ENCODE peak calls at places on chromosomes 1 and 21, in four cellular contexts. W is neural progenitor cell, G is tibial artery, Y is gastrocnemius medialis. D is an unnamed sample.

GRCh38 chr1:92577251-92577895 is 90.6 kb upstream of the GFI1 start:
- DNase-seq in G (no peak), Y (no peak), W (peak), D (no peak)

GRCh38 chr1:48602349-48602748 is 130.3 kb upstream of the SPATA6 start:
- DNase-seq in Y (no peak), W (no peak), G (no peak), D (no peak)

GRCh38 chr1:205438213-205439158 is 16.6 kb upstream of the LEMD1 start:
- DNase-seq in G (peak), W (no peak), Y (peak), D (peak)

GRCh38 chr1:248840946-248841345 is 2.9 kb downstream of the ZNF672 start:
- DNase-seq in W (no peak), Y (no peak), G (no peak), D (no peak)

GRCh38 chr1:78892251-78892650 is 114.3 kb downstream of the ADGRL4 start:
- DNase-seq in Y (no peak), G (no peak), W (no peak), D (no peak)

GRCh38 chr1:196698993-196699392 is 47.1 kb downstream of the CFH start:
- DNase-seq in G (no peak), W (no peak), Y (no peak), D (no peak)

GRCh38 chr1:225652726-225653462 is at the start of gene ENAH:
- DNase-seq in W (peak), Y (peak), G (peak), D (peak)

GRCh38 chr1:23639460-23639859 is 52.1 kb upstream of the RPL11 start:
- DNase-seq in W (no peak), G (no peak), Y (peak), D (no peak)

GRCh38 chr1:224938652-224939051 is 9.2 kb downstream of the DNAH14 start:
- DNase-seq in Y (no peak), G (no peak), W (no peak), D (no peak)

GRCh38 chr1:200409761-200410565 is at the start of gene ZNF281:
- DNase-seq in G (peak), W (peak), Y (peak), D (peak)

GRCh38 chr21:15722591-15723324 is 7.0 kb upstream of the USP25 start:
- DNase-seq in W (no peak), Y (no peak), G (no peak), D (no peak)

GRCh38 chr1:115783311-115783710 is 14.8 kb upstream of the CASQ2 start:
- DNase-seq in G (no peak), Y (no peak), W (no peak), D (no peak)

GRCh38 chr1:17113973-17114372 is 5.3 kb downstream of the PADI2 start:
- DNase-seq in W (no peak), Y (peak), G (no peak), D (no peak)

GRCh38 chr1:201224671-201225400 is 34.2 kb downstream of the IGFN1 start:
- DNase-seq in Y (no peak), W (no peak), G (no peak), D (no peak)

GRCh38 chr1:206672011-206672688 is 12.6 kb upstream of the MAPKAPK2 start:
- DNase-seq in W (peak), G (no peak), Y (no peak), D (no peak)

GRCh38 chr1:162206749-162207635 is 137.5 kb downstream of the NOS1AP start:
- DNase-seq in W (no peak), Y (no peak), G (no peak), D (peak)

GRCh38 chr1:1947493-1947892 is 28.4 kb upstream of the TMEM52 start:
- DNase-seq in G (no peak), Y (no peak), W (no peak), D (peak)

GRCh38 chr1:234412830-234413229 is 39.6 kb downstream of the COA6 start:
- DNase-seq in Y (no peak), G (no peak), W (no peak), D (no peak)

GRCh38 chr1:11730429-11730861 is 5.5 kb upstream of the AGTRAP start:
- DNase-seq in Y (no peak), W (no peak), G (peak), D (peak)

GRCh38 chr1:168504064-168504837 is 39.5 kb downstream of the XCL2 start:
- DNase-seq in G (peak), Y (peak), W (no peak), D (peak)

GRCh38 chr1:62508187-62508758 is 71.4 kb downstream of the USP1 start:
- DNase-seq in W (peak), G (no peak), Y (no peak), D (no peak)

GRCh38 chr1:110309768-110310167 is 29.4 kb upstream of the RBM15 start:
- DNase-seq in G (no peak), Y (no peak), W (no peak), D (no peak)

GRCh38 chr1:63914706-63915105 is 140.9 kb downstream of the ROR1 start:
- DNase-seq in Y (no peak), W (no peak), G (no peak), D (no peak)

GRCh38 chr1:40877681-40878080 is 15.5 kb upstream of the CITED4 start:
- DNase-seq in W (no peak), G (peak), Y (peak), D (peak)

GRCh38 chr1:145858238-145858936 is 494 bp downstream of the PIAS3 start:
- DNase-seq in W (peak), Y (peak), G (peak), D (peak)

GRCh38 chr1:58745666-58746065 is 38.2 kb downstream of the JUN start:
- DNase-seq in G (no peak), Y (no peak), W (no peak), D (no peak)

GRCh38 chr1:37680933-37681332 is 11.4 kb upstream of the CDCA8 start:
- DNase-seq in G (no peak), W (no peak), Y (no peak), D (no peak)

GRCh38 chr1:37677808-37678207 is 14.5 kb upstream of the CDCA8 start:
- DNase-seq in Y (no peak), W (no peak), G (no peak), D (no peak)

GRCh38 chr1:37673920-37674319 is 18.4 kb upstream of the CDCA8 start:
- DNase-seq in W (no peak), Y (no peak), G (no peak), D (no peak)

GRCh38 chr1:37671261-37671660 is 21.1 kb upstream of the CDCA8 start:
- DNase-seq in G (no peak), W (no peak), Y (no peak), D (no peak)

GRCh38 chr1:37676281-37677243 is 15.8 kb upstream of the CDCA8 start:
- DNase-seq in G (no peak), Y (no peak), W (no peak), D (no peak)
- TF ChIP-seq CTCF in G (no peak), Y (no peak), W (no peak), D (no peak)

DNA sequence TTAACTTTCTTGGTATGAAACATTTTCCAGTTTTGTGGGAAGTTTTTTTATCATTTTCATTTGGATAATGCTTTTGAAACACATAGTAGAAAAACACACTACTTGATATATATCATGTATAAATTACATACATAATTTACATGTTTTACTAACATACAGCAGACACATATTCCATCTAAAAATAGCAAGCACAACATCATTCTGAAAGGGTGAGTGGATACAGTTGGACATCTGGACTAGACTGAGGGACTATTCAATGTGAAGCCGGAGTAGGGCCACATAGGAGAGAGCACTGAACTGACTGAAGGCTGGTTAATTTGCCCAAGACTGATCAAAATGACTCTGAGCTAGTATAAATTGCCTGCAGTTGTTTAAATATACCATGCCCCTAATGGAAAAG is 11.7 kb downstream of the CDKN2C start:
- DNase-seq in Y (no peak), G (no peak), W (no peak), D (no peak)
- H3K4me3 ChIP-seq in Y (no peak), G (peak), W (no peak), D (no peak)

DNA sequence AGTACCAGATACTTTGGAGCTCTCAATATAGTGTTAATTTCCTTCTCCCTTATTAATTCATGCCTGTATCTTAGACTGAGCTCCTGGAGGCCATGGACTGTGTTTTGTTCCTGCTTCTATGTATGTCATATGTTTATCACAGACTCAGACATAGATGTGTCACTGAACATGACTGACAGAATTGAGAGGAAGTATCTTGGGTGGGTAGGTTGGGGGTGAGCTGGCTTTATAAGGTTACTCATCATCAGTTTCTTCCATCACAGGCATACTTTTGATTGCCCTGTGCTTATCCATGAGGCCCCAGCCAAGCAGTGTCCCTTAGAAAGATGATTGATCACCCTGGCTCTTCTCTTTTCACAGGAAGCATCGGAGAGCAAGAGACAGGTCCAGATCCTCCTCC is 5.6 kb upstream of the SH3D21 start:
- DNase-seq in G (no peak), Y (no peak), W (no peak), D (no peak)
- H3K27ac ChIP-seq in G (no peak), Y (peak), W (no peak), D (peak)

GRCh38 chr21:14321042-14321441 is 61.9 kb downstream of the HSPA13 start:
- DNase-seq in Y (no peak), W (no peak), G (no peak), D (no peak)

GRCh38 chr21:14319805-14320204 is 63.1 kb downstream of the HSPA13 start:
- DNase-seq in W (no peak), Y (no peak), G (no peak), D (no peak)

DNA sequence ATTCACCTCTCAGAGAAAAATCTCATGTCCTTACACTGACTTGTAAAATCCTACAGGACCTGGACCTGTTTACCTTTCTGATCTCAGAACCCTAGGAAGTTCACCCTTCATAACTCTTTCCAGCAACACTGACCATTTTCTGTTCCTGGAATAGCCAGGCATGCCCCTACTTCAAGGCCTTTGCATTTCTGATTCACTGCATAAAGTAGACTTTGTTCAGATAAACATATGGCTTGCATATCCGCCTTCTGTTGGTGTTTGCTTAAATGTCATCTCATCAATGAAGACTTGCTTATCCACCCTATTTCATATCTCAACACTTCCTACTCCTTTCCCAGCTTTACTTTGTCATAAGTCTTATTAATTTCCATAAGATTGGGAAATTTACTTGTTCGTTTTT is 57.4 kb downstream of the HSPA13 start:
- DNase-seq in Y (no peak), G (no peak), W (no peak), D (no peak)
- TF ChIP-seq CTCF in Y (no peak), G (no peak), W (no peak), D (no peak)

GRCh38 chr1:207817166-207817565 is 65.3 kb downstream of the CD46 start:
- DNase-seq in G (peak), W (no peak), Y (peak), D (no peak)
- H3K4me3 ChIP-seq in G (peak), W (no peak), Y (peak), D (no peak)

GRCh38 chr21:44912158-44912473 is 8.6 kb downstream of the ITGB2 start:
- DNase-seq in Y (no peak), W (no peak), G (no peak), D (no peak)

GRCh38 chr21:44909719-44910118 is 11.0 kb downstream of the ITGB2 start:
- DNase-seq in Y (no peak), G (no peak), W (no peak), D (no peak)

GRCh38 chr21:44910229-44911065 is 10.3 kb downstream of the ITGB2 start:
- DNase-seq in W (no peak), Y (no peak), G (no peak), D (no peak)

GRCh38 chr21:44911384-44912157 is 9.1 kb downstream of the ITGB2 start:
- DNase-seq in Y (peak), G (peak), W (no peak), D (peak)

DNA sequence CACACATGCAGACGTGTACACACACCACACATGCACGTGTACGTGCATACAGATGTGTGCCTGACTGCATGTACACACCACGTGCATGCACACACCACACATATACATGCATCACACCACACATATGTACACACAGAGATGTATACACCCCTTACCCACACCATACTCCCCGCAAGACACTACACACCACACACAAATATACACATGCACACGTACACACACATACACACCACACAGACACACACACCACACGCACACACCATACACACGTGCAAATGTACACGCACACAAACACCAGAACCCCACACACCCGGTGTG is 9.7 kb downstream of the ITGB2 start:
- DNase-seq in W (no peak), G (no peak), Y (no peak), D (no peak)
- H3K27ac ChIP-seq in W (no peak), G (no peak), Y (no peak), D (peak)

DNA sequence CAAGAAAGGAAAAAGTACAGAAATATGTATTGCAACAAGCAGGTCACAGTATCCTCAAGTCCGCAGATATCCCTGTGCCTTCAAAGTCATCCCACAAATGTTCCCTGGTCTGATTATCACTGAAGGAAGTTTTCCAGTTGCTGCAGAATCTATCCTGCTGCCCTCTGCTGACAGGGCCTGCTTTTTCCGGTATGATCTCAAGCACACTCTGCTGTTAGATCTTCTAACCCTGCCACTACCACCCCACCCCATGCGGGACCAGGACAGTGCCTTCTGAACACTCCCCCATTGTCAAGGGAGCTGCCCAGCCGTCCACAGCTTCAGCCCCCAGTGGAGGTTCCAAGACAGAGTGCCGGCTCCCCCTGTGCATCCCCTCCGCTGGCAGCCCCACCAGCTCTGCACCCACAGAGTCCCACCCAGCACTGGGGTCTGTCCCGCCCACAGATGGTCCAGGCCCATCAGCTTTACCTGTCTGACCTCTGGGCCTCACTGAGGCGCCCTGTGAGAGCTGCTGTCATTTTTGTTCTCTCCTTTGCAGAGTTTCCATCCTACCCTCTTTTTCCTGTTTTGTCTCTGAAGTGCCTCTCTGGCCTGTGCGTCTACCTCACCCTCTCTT is 27.9 kb downstream of the FAM163A start:
- DNase-seq in Y (no peak), G (no peak), W (no peak), D (no peak)
- TF ChIP-seq CTCF in Y (no peak), G (no peak), W (peak), D (no peak)

DNA sequence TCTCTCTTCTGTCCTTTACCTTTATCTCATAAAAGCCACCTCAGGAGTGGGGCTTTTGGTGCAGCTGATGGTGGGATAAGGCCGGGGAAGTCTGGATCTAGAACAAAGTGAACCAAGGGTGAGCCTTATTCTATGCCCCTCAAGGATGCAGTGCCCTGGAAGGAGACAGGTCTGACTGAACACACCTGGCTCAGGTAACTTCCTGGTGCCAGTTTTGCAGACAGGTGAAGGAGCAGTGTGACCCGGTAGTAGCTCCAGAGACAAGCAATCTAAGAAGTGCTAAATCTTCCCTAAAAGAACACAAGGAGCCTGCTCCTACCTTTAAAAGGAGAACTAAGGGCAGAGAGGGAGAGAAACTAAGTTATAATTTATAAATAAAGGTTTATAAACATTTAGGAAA is 2.9 kb downstream of the KCNJ15 start:
- DNase-seq in G (no peak), W (no peak), Y (no peak), D (no peak)
- H3K4me3 ChIP-seq in G (no peak), W (no peak), Y (no peak), D (no peak)

GRCh38 chr21:46662367-46662654 is 26.8 kb downstream of the PRMT2 start:
- DNase-seq in Y (no peak), G (no peak), W (no peak), D (no peak)

GRCh38 chr21:46661627-46662366 is 26.3 kb downstream of the PRMT2 start:
- DNase-seq in W (no peak), G (no peak), Y (no peak), D (no peak)

GRCh38 chr21:46660505-46660904 is 25.0 kb downstream of the PRMT2 start:
- DNase-seq in Y (no peak), W (no peak), G (no peak), D (no peak)

GRCh38 chr21:46662765-46663500 is 27.5 kb downstream of the PRMT2 start:
- DNase-seq in Y (no peak), G (no peak), W (no peak), D (no peak)

GRCh38 chr21:46661211-46661625 is 25.7 kb downstream of the PRMT2 start:
- DNase-seq in W (peak), Y (no peak), G (no peak), D (peak)
- H3K27ac ChIP-seq in W (no peak), Y (no peak), G (peak), D (no peak)

D was measured in lung.